ENCODE peak calls at places on chromosomes 6 and 20, in nine cellular contexts. B, M, W, Q, X, C, Z, I and S are unnamed samples.

GRCh38 chr20:25237610-25238318 is 10.1 kb upstream of the PYGB start:
- DNase-seq in B (no peak), M (no peak), W (peak; percentile 100), Q (no peak), X (peak; percentile 94), C (no peak), Z (peak; percentile 100), I (no peak), S (no peak)

GRCh38 chr6:107320126-107320525 is 139.2 kb downstream of the PDSS2 start:
- DNase-seq in B (no peak), M (no peak), W (peak; percentile 44), Q (no peak), X (no peak), C (no peak), Z (no peak), I (no peak), S (no peak)

GRCh38 chr6:32081168-32081624 is 27.9 kb downstream of the TNXB start:
- DNase-seq in B (no peak), M (no peak), W (peak; percentile 89), Q (no peak), X (no peak), C (no peak), Z (no peak), I (no peak), S (no peak)

GRCh38 chr20:47359533-47360206 is 3.2 kb upstream of the ZMYND8 start:
- DNase-seq in B (no peak), M (no peak), W (no peak), Q (no peak), X (no peak), C (peak; percentile 23), Z (no peak), I (no peak), S (peak; percentile 47)

GRCh38 chr6:22821664-22822320 is 252.4 kb downstream of the HDGFL1 start:
- DNase-seq in B (no peak), M (no peak), W (peak; percentile 61), Q (no peak), X (no peak), C (no peak), Z (no peak), I (no peak), S (no peak)

GRCh38 chr6:30836957-30837356 is 47.4 kb upstream of the DDR1 start:
- DNase-seq in B (no peak), M (no peak), W (no peak), Q (no peak), X (no peak), C (no peak), Z (no peak), I (no peak), S (no peak)

GRCh38 chr6:131134950-131135243 is 370 bp upstream of the AKAP7 start:
- DNase-seq in B (no peak), M (no peak), W (no peak), Q (no peak), X (no peak), C (no peak), Z (no peak), I (no peak), S (no peak)

GRCh38 chr20:20095114-20095872 is 43.0 kb downstream of the CFAP61 start:
- DNase-seq in B (no peak), M (no peak), W (no peak), Q (no peak), X (no peak), C (no peak), Z (no peak), I (no peak), S (no peak)

GRCh38 chr20:15674253-15675145 is 898.7 kb downstream of the KIF16B start:
- DNase-seq in B (no peak), M (no peak), W (no peak), Q (no peak), X (no peak), C (no peak), Z (no peak), I (no peak), S (no peak)

GRCh38 chr20:63252157-63252780 is 2.0 kb downstream of the NKAIN4 start:
- DNase-seq in B (no peak), M (no peak), W (no peak), Q (no peak), X (no peak), C (no peak), Z (no peak), I (no peak), S (no peak)

GRCh38 chr20:22690616-22691179 is 106.3 kb upstream of the FOXA2 start:
- DNase-seq in B (no peak), M (no peak), W (no peak), Q (no peak), X (no peak), C (no peak), Z (no peak), I (no peak), S (no peak)

GRCh38 chr6:90121982-90122381 is 174.7 kb downstream of the BACH2 start:
- DNase-seq in B (no peak), M (no peak), W (peak; percentile 52), Q (no peak), X (no peak), C (no peak), Z (no peak), I (no peak), S (no peak)

GRCh38 chr6:64100702-64101101 is 465.1 kb downstream of the PHF3 start:
- DNase-seq in B (no peak), M (no peak), W (no peak), Q (no peak), X (no peak), C (no peak), Z (no peak), I (no peak), S (no peak)

GRCh38 chr20:8602389-8603116 is 466.3 kb upstream of the PLCB4 start:
- DNase-seq in B (no peak), M (no peak), W (peak; percentile 16), Q (no peak), X (no peak), C (no peak), Z (no peak), I (no peak), S (no peak)

GRCh38 chr20:4063631-4064030 is 48.3 kb upstream of the RNF24 start:
- DNase-seq in B (no peak), M (no peak), W (peak; percentile 41), Q (no peak), X (no peak), C (no peak), Z (no peak), I (peak; percentile 61), S (no peak)
- H3K4me1 ChIP-seq in B (no peaks in the 10 kb centered on the region), M (no peaks in the 10 kb centered on the region), W (peaks cover 31% of the 10 kb centered on the region), Q (peaks cover 7% of the 10 kb centered on the region), X (peaks cover 7% of the 10 kb centered on the region), C (no peaks in the 10 kb centered on the region), Z (peaks cover 23% of the 10 kb centered on the region), I (peaks cover 2% of the 10 kb centered on the region), S (peaks cover 30% of the 10 kb centered on the region)

GRCh38 chr20:41028359-41029149 is at the start of gene TOP1:
- DNase-seq in B (peak; percentile 100), M (peak; percentile 100), W (peak; percentile 100), Q (peak; percentile 100), X (peak; percentile 99), C (peak; percentile 100), Z (peak; percentile 97), I (peak; percentile 100), S (peak; percentile 100)

GRCh38 chr20:41031243-41031619 is 2.6 kb downstream of the TOP1 start:
- DNase-seq in B (no peak), M (no peak), W (no peak), Q (no peak), X (no peak), C (no peak), Z (no peak), I (no peak), S (no peak)

GRCh38 chr20:41032243-41032642 is 3.6 kb downstream of the TOP1 start:
- DNase-seq in B (no peak), M (no peak), W (peak; percentile 71), Q (no peak), X (no peak), C (no peak), Z (no peak), I (no peak), S (no peak)

GRCh38 chr20:41029150-41029872 is 689 bp downstream of the TOP1 start:
- DNase-seq in B (no peak), M (peak; percentile 66), W (no peak), Q (no peak), X (no peak), C (peak; percentile 52), Z (peak; percentile 47), I (peak; percentile 73), S (no peak)

GRCh38 chr20:41030536-41031242 is 2.1 kb downstream of the TOP1 start:
- DNase-seq in B (no peak), M (no peak), W (peak; percentile 80), Q (no peak), X (no peak), C (no peak), Z (no peak), I (no peak), S (no peak)
- H3K4me3 ChIP-seq in B (peak overlapping the region; percentile 83), M (peak overlapping the region; percentile 34), W (peak overlapping the region; percentile 76), Q (peak overlapping the region; percentile 95), X (peak overlapping the region; percentile 86), C (peak overlapping the region; percentile 79), Z (peak overlapping the region; percentile 92), I (peak overlapping the region; percentile 99), S (no peak overlapping the region)

DNA sequence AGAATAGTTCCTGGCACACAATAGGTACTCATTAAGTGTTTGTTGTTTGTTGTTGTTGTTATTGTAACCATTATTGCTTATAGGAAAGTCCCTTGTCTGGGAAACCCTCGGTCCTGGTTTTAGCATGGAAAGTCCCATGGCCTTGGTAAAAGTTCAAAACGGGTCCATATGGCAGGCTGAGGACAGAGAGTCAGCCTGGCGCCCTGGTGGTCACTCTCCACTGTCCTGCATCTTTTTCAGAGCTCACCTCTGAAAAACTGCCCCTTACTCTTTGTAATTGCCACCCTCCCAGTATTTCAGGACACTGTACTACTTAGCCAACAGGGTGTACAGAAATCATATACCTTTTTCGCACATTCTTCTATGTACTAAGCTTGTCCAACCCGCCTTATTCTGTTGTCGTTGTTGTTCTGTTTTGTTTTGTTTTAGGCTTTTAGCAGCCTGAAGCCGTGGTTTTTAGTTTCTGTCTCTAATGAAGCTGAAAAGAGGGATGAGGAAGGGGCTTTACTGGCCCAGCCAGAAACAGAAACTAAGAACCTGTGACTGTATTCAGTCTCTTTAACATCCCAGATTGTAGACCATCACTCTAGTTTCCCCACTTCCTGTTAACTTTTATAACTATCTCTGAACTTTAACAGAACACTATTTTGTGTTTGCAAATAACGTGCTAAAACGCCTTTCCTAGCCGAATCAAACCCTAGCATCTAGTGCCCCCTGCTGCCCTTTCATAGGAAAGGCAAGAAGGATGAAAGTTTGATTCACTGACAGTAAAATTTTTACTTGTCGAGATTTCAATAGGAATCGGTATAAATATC is 7.6 kb upstream of the TMEM14A start:
- DNase-seq in B (peak; percentile 59), M (peak; percentile 72), W (peak; percentile 80), Q (no peak), X (peak; percentile 59), C (no peak), Z (peak; percentile 49), I (peak; percentile 61), S (peak; percentile 54)
- H3K27ac ChIP-seq in B (no peak overlapping the region), M (no peak overlapping the region), W (no peak overlapping the region), Q (no peak overlapping the region), X (no peak overlapping the region), C (peak overlapping the region; percentile 9), Z (peak overlapping the region; percentile 54), I (no peak overlapping the region), S (peak overlapping the region; percentile 83)

DNA sequence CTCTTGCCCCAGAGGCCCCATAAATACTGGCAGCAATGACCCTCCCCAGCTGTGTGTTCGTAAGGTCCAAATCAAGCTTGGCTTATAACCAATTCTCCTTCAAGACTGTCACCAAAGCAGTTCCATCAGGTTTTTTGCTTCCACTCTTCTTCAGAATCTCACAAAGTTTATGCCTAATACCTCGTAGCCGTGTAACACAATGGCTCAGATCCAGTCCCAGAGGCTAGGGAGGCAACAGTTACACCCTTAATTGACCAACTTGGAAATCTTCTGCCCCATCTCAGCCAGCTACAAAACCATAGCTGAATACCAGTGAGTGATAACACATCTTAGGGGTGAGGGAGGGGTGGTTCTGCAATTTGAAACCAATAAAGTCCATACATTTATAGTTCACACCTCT is 120.5 kb downstream of the HIVEP2 start:
- DNase-seq in B (no peak), M (no peak), W (no peak), Q (no peak), X (no peak), C (no peak), Z (no peak), I (no peak), S (no peak)
- H3K4me1 ChIP-seq in B (peaks cover 75% of the 10 kb centered on the region), M (peaks cover 25% of the 10 kb centered on the region), W (peaks cover 14% of the 10 kb centered on the region), Q (no peaks in the 10 kb centered on the region), X (no peaks in the 10 kb centered on the region), C (peaks cover 27% of the 10 kb centered on the region), Z (peaks cover 27% of the 10 kb centered on the region), I (no peaks in the 10 kb centered on the region), S (peaks cover 29% of the 10 kb centered on the region)